ENCODE peak calls at places on chromosomes 6 and 20, in four cellular contexts. T is fibroblast of lung, E is Peyer's patch, L is PC-3. I is an unnamed sample.

GRCh38 chr6:13217206-13217905 is 111.0 kb downstream of the TBC1D7 start:
- DNase-seq in T (peak; percentile 68), E (no peak), L (no peak), I (no peak)

GRCh38 chr6:145189836-145190235 is 545.5 kb downstream of the EPM2A start:
- DNase-seq in T (no peak), E (no peak), L (peak; percentile 31), I (no peak)

GRCh38 chr20:13105864-13106457 is 97.2 kb downstream of the SPTLC3 start:
- DNase-seq in T (peak; percentile 6), E (no peak), L (peak; percentile 84), I (no peak)

GRCh38 chr6:18260448-18261106 is 3.8 kb downstream of the DEK start:
- DNase-seq in T (peak; percentile 67), E (no peak), L (peak; percentile 71), I (peak; percentile 62)

GRCh38 chr6:72699142-72699541 is 77.3 kb downstream of the KCNQ5 start:
- DNase-seq in T (no peak), E (no peak), L (peak; percentile 3), I (no peak)

GRCh38 chr20:47551240-47551639 is 49.6 kb downstream of the NCOA3 start:
- DNase-seq in T (no peak), E (no peak), L (no peak), I (no peak)

GRCh38 chr6:147022041-147022440 is 182.2 kb upstream of the STXBP5 start:
- DNase-seq in T (peak; percentile 89), E (no peak), L (peak; percentile 48), I (no peak)

GRCh38 chr20:21623781-21624094 is 81.7 kb upstream of the PAX1 start:
- DNase-seq in T (no peak), E (no peak), L (no peak), I (no peak)

GRCh38 chr6:170026272-170027110 is 264.4 kb downstream of the DLL1 start:
- DNase-seq in T (no peak), E (peak; percentile 76), L (peak; percentile 90), I (no peak)

GRCh38 chr20:4592316-4593148 is 129.2 kb upstream of the PRND start:
- DNase-seq in T (peak; percentile 31), E (peak; percentile 65), L (peak; percentile 84), I (no peak)

GRCh38 chr6:123687864-123688263 is 51.1 kb upstream of the TRDN start:
- DNase-seq in T (no peak), E (no peak), L (no peak), I (no peak)

GRCh38 chr6:100088009-100088408 is 94.0 kb upstream of the MCHR2 start:
- DNase-seq in T (peak; percentile 85), E (no peak), L (peak; percentile 71), I (no peak)

GRCh38 chr6:67630146-67630545 is 1004.9 kb upstream of the ADGRB3 start:
- DNase-seq in T (peak; percentile 99), E (no peak), L (peak; percentile 64), I (no peak)

GRCh38 chr20:17655286-17655651 is 26.8 kb downstream of the RRBP1 start:
- DNase-seq in T (peak; percentile 63), E (no peak), L (no peak), I (no peak)

GRCh38 chr6:123965894-123966293 is 162.2 kb downstream of the NKAIN2 start:
- DNase-seq in T (peak; percentile 4), E (no peak), L (peak; percentile 10), I (no peak)

GRCh38 chr6:38261626-38262025 is 378.1 kb downstream of the BTBD9 start:
- DNase-seq in T (no peak), E (no peak), L (peak; percentile 27), I (no peak)

GRCh38 chr20:36528875-36529425 is 12.4 kb upstream of the MYL9 start:
- DNase-seq in T (no peak), E (peak; percentile 38), L (no peak), I (no peak)

DNA sequence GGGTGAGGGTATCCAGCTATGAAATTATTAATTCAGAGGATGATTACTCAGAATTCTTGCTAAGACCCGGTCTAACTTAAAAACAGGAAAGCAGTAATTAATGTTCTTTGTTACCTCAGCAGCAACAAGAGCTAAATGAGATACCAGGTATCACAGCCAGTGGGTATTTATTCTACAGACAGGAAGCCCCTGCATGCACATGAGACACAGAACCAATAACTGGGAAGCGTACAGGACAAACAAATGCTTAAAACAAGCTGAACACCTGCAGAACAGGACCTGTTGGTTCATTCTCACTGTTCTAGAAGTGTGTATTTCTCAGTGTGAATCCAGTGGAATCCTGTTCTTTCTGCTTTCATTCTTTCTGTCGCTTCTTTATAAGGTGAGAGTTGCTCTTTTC is 30.9 kb downstream of the SCML4 start:
- DNase-seq in T (no peak), E (no peak), L (no peak), I (no peak)
- TF ChIP-seq CTCF in T (no peak), E (no peak), L (no peak), I (no peak)

DNA sequence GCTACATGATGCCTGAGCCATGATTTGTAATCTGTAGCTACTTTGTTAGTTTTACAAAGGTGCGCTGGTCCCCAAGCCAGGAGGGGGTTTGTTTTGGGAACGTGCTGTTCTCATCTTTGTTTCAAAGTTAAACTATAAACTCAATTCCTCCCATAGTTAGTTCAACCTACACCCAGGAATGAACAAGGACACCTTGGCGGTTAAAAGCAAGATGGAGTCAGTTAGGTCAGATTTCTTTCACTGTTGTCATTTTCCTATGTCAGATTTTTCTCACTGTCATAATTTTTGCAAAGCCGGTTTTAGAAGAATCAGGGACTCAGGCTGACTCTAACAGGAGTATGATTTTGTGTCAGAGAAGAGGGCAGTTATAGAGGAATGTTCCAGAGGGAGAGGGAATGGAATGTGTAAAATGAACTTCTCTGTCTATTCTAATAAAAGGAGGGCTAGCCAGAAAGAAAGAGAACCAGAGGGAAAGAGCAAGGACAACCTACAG is 2.3 kb upstream of the GMPR start:
- DNase-seq in T (no peak), E (no peak), L (no peak), I (no peak)
- H3K4me3 ChIP-seq in T (peak overlapping the region; percentile 34), E (no peak overlapping the region), L (no peak overlapping the region), I (no peak overlapping the region)

GRCh38 chr6:2162089-2162465 is 83.3 kb downstream of the GMDS start:
- DNase-seq in T (no peak), E (no peak), L (peak; percentile 62), I (no peak)

GRCh38 chr6:2166717-2167116 is 78.7 kb downstream of the GMDS start:
- DNase-seq in T (peak; percentile 20), E (no peak), L (peak; percentile 20), I (no peak)

GRCh38 chr6:2165216-2165725 is 80.1 kb downstream of the GMDS start:
- DNase-seq in T (no peak), E (no peak), L (no peak), I (no peak)

GRCh38 chr6:2168480-2168879 is 76.9 kb downstream of the GMDS start:
- DNase-seq in T (peak; percentile 56), E (no peak), L (no peak), I (no peak)

DNA sequence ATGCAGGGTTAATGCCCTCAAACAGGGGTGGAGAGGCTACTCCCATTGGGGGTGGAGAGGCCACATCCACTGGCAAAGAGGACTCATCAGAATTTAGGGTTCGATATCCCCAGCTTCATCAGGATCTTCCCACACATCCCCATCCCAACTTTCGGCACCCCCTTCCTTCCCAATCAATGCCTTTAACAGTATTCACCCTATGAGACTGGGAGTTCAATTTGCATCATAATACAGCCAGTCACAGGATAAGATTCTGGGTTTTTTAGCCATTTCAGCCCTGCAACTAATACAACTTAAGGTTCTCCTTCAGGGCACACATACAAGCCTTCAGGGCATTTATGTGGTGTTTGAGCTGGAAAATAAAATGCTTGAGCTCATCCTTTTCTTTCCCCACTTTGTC is 80.9 kb downstream of the GMDS start:
- DNase-seq in T (no peak), E (no peak), L (no peak), I (no peak)
- TF ChIP-seq CTCF in T (no peak), E (no peak), L (no peak), I (no peak)

DNA sequence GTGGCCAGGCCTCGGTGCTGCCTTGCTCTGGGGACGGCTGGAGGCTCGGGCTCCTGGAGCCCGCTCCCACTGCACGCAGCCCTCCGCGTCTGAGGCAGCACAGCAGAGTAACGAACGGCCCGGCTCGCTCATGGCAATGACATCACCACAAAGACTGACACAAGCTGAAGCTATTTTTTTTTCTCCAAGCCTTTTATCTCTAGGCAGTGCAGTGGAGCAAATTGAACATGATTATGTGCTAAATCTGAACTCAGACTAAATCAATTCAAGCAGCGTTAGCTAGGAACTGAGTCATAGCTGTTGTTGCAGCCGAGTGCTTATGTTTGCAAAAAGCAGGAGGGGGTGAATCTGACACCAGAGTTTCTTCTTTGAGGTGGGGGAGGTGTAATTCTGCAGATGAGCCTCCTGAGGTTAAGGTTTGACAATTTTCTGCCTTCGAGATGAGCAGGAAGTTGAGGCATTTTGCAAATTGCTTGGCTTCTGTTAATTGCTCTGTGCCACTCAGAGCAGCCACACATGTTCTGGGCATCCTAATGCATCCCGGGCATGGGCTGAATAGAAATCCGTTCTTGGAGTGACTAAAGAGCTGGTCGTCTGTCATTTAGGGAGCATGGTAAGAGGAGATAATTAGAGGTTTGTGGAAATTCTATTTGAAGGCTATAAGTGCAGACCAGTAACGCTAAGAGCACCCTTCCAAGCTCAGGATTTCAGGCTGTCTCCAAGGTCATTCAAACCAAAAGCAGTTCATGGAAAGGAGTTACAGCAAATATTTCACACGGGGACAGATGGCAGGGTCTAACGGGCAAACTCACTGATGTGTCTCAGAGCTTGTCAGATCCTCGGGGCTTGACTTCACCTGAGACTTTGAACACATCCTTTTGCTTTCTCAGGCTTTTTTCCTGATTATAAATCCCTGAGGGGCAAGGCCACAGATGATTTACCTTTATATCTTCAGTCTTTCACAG is 155.1 kb upstream of the ENPP5 start:
- DNase-seq in T (peak; percentile 87), E (no peak), L (peak; percentile 55), I (no peak)
- H3K4me3 ChIP-seq in T (peak overlapping the region; percentile 50), E (no peak overlapping the region), L (no peak overlapping the region), I (no peak overlapping the region)

GRCh38 chr6:113564401-113565161 is 292.6 kb upstream of the MARCKS start:
- DNase-seq in T (peak; percentile 98), E (peak; percentile 51), L (no peak), I (peak; percentile 49)
- TF ChIP-seq CTCF in T (no peak), E (no peak), L (no peak), I (no peak)

GRCh38 chr6:158567152-158567551 is 7.3 kb downstream of the TMEM181 start:
- DNase-seq in T (no peak), E (no peak), L (no peak), I (no peak)

GRCh38 chr6:158566207-158566818 is 6.4 kb downstream of the TMEM181 start:
- DNase-seq in T (no peak), E (no peak), L (no peak), I (no peak)

GRCh38 chr6:158568549-158568948 is 8.7 kb downstream of the TMEM181 start:
- DNase-seq in T (no peak), E (no peak), L (no peak), I (no peak)

GRCh38 chr6:158569036-158569435 is 9.1 kb downstream of the TMEM181 start:
- DNase-seq in T (no peak), E (no peak), L (no peak), I (no peak)

GRCh38 chr6:158567871-158568401 is 8.0 kb downstream of the TMEM181 start:
- DNase-seq in T (no peak), E (no peak), L (no peak), I (no peak)
- H3K4me3 ChIP-seq in T (no peak overlapping the region), E (no peak overlapping the region), L (no peak overlapping the region), I (no peak overlapping the region)

I was measured in GM12864.